ENCODE peak calls at places on chromosomes 16 and 17, in nine cellular contexts. T is fibroblast of the aortic adventitia, B is lower leg skin, Q is fibroblast of lung, Y is cardiac fibroblast, F is NB4, H is Peyer's patch, K is astrocyte of the spinal cord, O is mammary epithelial cell. C is an unnamed sample.
A peak's percentile ranks its signal among the peaks of the same experiment; 100 is the strongest.

GRCh38 chr17:30237296-30238002 is 2.0 kb upstream of the SLC6A4 start:
- DNase-seq in T (no peak), B (no peak), Q (no peak), Y (no peak), F (no peak), H (no peak), K (no peak), O (no peak), C (no peak)

GRCh38 chr17:77963441-77963840 is 4.9 kb downstream of the TNRC6C start:
- DNase-seq in T (peak; percentile 94), B (no peak), Q (peak; percentile 95), Y (peak; percentile 83), F (peak; percentile 55), H (peak; percentile 63), K (peak; percentile 95), O (peak; percentile 59), C (peak; percentile 91)

GRCh38 chr17:20944014-20944905 is 98.6 kb downstream of the USP22 start:
- DNase-seq in T (no peak), B (no peak), Q (no peak), Y (no peak), F (peak; percentile 11), H (peak; percentile 73), K (no peak), O (peak; percentile 57), C (no peak)

GRCh38 chr16:50611332-50611934 is 63.2 kb downstream of the NKD1 start:
- DNase-seq in T (peak; percentile 27), B (no peak), Q (peak; percentile 43), Y (peak; percentile 55), F (peak; percentile 89), H (no peak), K (no peak), O (peak; percentile 33), C (peak; percentile 39)

GRCh38 chr17:50272711-50273653 is 1.3 kb upstream of the TMEM92 start:
- DNase-seq in T (peak; percentile 71), B (peak; percentile 91), Q (no peak), Y (peak; percentile 60), F (peak; percentile 41), H (peak; percentile 70), K (peak; percentile 61), O (no peak), C (peak; percentile 67)

GRCh38 chr17:56917559-56918296 is 3.9 kb upstream of the TRIM25 start:
- DNase-seq in T (no peak), B (no peak), Q (no peak), Y (peak; percentile 77), F (no peak), H (no peak), K (no peak), O (no peak), C (peak; percentile 79)

GRCh38 chr16:768428-768827 is 7.9 kb downstream of the MSLN start:
- DNase-seq in T (no peak), B (no peak), Q (no peak), Y (no peak), F (no peak), H (no peak), K (no peak), O (no peak), C (no peak)

GRCh38 chr17:68910256-68910705 is 44.9 kb downstream of the ABCA8 start:
- DNase-seq in T (peak; percentile 46), B (no peak), Q (peak; percentile 25), Y (peak; percentile 20), F (peak; percentile 4), H (no peak), K (peak; percentile 6), O (peak; percentile 5), C (peak; percentile 10)

GRCh38 chr16:86051376-86052114 is 152.6 kb downstream of the IRF8 start:
- DNase-seq in T (no peak), B (no peak), Q (no peak), Y (no peak), F (no peak), H (no peak), K (no peak), O (no peak), C (no peak)

GRCh38 chr17:74491645-74492044 is 25.2 kb downstream of the CD300A start:
- DNase-seq in T (no peak), B (peak; percentile 60), Q (no peak), Y (no peak), F (peak; percentile 44), H (peak; percentile 42), K (no peak), O (no peak), C (no peak)

GRCh38 chr17:50331085-50331791 is 14.7 kb upstream of the XYLT2 start:
- DNase-seq in T (peak; percentile 92), B (no peak), Q (peak; percentile 97), Y (peak; percentile 95), F (no peak), H (no peak), K (peak; percentile 95), O (peak; percentile 79), C (peak; percentile 99)

GRCh38 chr17:71899317-71899716 is 221.5 kb upstream of the SOX9 start:
- DNase-seq in T (no peak), B (no peak), Q (peak; percentile 72), Y (peak; percentile 46), F (no peak), H (no peak), K (peak; percentile 42), O (peak; percentile 79), C (peak; percentile 64)

GRCh38 chr17:64081802-64082799 is 47.8 kb downstream of the ERN1 start:
- DNase-seq in T (peak; percentile 85), B (no peak), Q (peak; percentile 59), Y (peak; percentile 90), F (peak; percentile 66), H (peak; percentile 79), K (peak; percentile 62), O (peak; percentile 83), C (peak; percentile 75)

GRCh38 chr17:79607941-79608728 is 2.7 kb downstream of the RBFOX3 start:
- DNase-seq in T (no peak), B (no peak), Q (peak; percentile 29), Y (peak; percentile 11), F (peak; percentile 54), H (no peak), K (no peak), O (peak; percentile 15), C (peak; percentile 5)

GRCh38 chr16:30660424-30661251 is 2.4 kb downstream of the FBRS start:
- DNase-seq in T (no peak), B (no peak), Q (peak; percentile 41), Y (peak; percentile 61), F (peak; percentile 64), H (peak; percentile 91), K (peak; percentile 19), O (peak; percentile 42), C (peak; percentile 54)

GRCh38 chr17:43330876-43331639 is 67.7 kb upstream of the ARL4D start:
- DNase-seq in T (no peak), B (peak; percentile 21), Q (no peak), Y (no peak), F (peak; percentile 51), H (no peak), K (no peak), O (no peak), C (no peak)

GRCh38 chr16:27405546-27406451 is 3.8 kb downstream of the IL21R start:
- DNase-seq in T (peak; percentile 61), B (peak; percentile 79), Q (peak; percentile 38), Y (no peak), F (no peak), H (no peak), K (peak; percentile 23), O (no peak), C (peak; percentile 26)

GRCh38 chr16:27406729-27407128 is 4.8 kb downstream of the IL21R start:
- DNase-seq in T (no peak), B (no peak), Q (no peak), Y (no peak), F (no peak), H (no peak), K (no peak), O (no peak), C (no peak)

GRCh38 chr16:27408012-27408601 is 6.1 kb downstream of the IL21R start:
- DNase-seq in T (peak; percentile 40), B (no peak), Q (peak; percentile 73), Y (peak; percentile 72), F (peak; percentile 58), H (no peak), K (peak; percentile 69), O (peak; percentile 65), C (peak; percentile 47)

GRCh38 chr16:27408602-27409031 is 6.6 kb downstream of the IL21R start:
- DNase-seq in T (no peak), B (no peak), Q (no peak), Y (no peak), F (no peak), H (no peak), K (no peak), O (peak; percentile 21), C (no peak)

DNA sequence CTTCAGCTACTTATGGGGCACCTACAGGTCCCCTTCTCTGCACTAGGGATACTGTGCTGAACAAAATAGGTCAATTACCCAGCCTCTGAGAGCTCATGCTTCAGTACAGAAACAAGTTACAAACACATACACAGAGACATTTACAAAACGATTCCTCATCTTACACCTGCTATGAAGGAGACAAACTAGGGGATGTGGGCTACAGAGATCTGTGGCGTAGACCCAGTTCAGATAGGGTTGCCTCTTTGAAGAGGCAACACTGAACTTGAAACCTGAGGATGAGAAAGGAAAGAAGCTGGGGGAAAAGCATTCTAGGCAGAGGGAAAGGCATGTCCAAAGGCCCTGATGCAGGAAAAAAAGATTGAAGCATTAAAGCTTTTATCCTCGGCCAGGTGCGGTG is 5.2 kb downstream of the IL21R start:
- DNase-seq in T (no peak), B (no peak), Q (no peak), Y (no peak), F (no peak), H (no peak), K (no peak), O (no peak), C (no peak)
- H3K4me3 ChIP-seq in T (no peak overlapping the region), B (no peak overlapping the region), Q (no peak overlapping the region), Y (no peak overlapping the region), F (no peak overlapping the region), H (no peak overlapping the region), K (no peak overlapping the region), O (no peak overlapping the region), C (no peak overlapping the region)

GRCh38 chr16:81585785-81586184 is 141.2 kb downstream of the CMIP start:
- DNase-seq in T (no peak), B (no peak), Q (no peak), Y (peak; percentile 8), F (peak; percentile 21), H (no peak), K (no peak), O (no peak), C (no peak)
- TF ChIP-seq CTCF in T (peak; percentile 8), B (no peak), Q (peak; percentile 32), Y (peak; percentile 16), F (no peak), H (no peak), K (peak; percentile 36), O (peak; percentile 48), C (peak; percentile 26)

GRCh38 chr16:89921131-89921698 is 1.9 kb upstream of the TUBB3 start:
- DNase-seq in T (no peak), B (no peak), Q (no peak), Y (no peak), F (peak; percentile 78), H (no peak), K (no peak), O (no peak), C (no peak)
- H3K4me3 ChIP-seq in T (peak overlapping the region; percentile 51), B (no peak overlapping the region), Q (peak overlapping the region; percentile 94), Y (peak overlapping the region; percentile 85), F (peak overlapping the region; percentile 71), H (no peak overlapping the region), K (peak overlapping the region; percentile 81), O (no peak overlapping the region), C (peak overlapping the region; percentile 3)

DNA sequence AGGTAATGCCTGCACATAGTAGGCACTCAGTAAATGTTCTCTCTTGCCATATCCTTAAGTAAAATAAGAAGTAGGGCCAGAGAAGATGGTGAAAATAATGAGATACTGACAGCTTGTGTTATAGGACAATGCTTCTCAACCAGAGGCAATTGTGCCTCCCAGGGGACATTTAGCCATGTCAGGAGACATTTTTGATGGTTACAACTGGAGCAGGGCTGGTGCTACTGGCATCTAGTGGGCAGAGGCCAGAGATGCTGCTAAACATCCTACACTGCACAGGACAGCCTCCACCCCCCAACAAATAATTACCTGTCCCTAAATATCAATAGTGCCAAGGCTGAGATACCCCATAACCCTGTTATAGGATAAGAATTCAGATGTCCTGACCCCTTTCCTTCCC is 1.7 kb downstream of the RAD51D start:
- DNase-seq in T (peak; percentile 26), B (no peak), Q (no peak), Y (peak; percentile 67), F (peak; percentile 82), H (no peak), K (peak; percentile 32), O (peak; percentile 47), C (peak; percentile 46)
- TF ChIP-seq CTCF in T (peak; percentile 18), B (no peak), Q (peak; percentile 37), Y (peak; percentile 25), F (peak; percentile 57), H (peak; percentile 23), K (peak; percentile 54), O (peak; percentile 64), C (peak; percentile 28)

C was measured in fibroblast of mammary gland.